ENCODE peak calls at places on chromosomes 16 and 17, in four cellular contexts. J is anterior cingulate cortex, L is heart right ventricle, E is T-helper 1 cell. I is an unnamed sample.
A peak's percentile ranks its signal among the peaks of the same experiment; 100 is the strongest.

GRCh38 chr17:64498308-64499203 is 1.7 kb upstream of the POLG2 start:
- DNase-seq in J (no peak), L (no peak), E (no peak), I (no peak)

GRCh38 chr16:66580605-66581209 is 1.4 kb downstream of the CMTM2 start:
- DNase-seq in J (no peak), L (no peak), E (no peak), I (no peak)

GRCh38 chr16:49021136-49021535 is 260.5 kb downstream of the CBLN1 start:
- DNase-seq in J (no peak), L (no peak), E (no peak), I (no peak)

GRCh38 chr16:9092282-9092962 is 978 bp downstream of the HAPSTR1 start:
- DNase-seq in J (no peak), L (peak; percentile 55), E (peak; percentile 46), I (peak; percentile 73)

GRCh38 chr17:7262192-7263070 is at the start of gene CLDN7:
- DNase-seq in J (no peak), L (no peak), E (no peak), I (no peak)

GRCh38 chr16:12339686-12340085 is 363.2 kb downstream of the SNX29 start:
- DNase-seq in J (no peak), L (no peak), E (no peak), I (no peak)

GRCh38 chr16:11497329-11497805 is 89.4 kb downstream of the LITAF start:
- DNase-seq in J (peak; percentile 82), L (peak; percentile 90), E (no peak), I (peak; percentile 94)

GRCh38 chr16:73565263-73565662 is 517.3 kb upstream of the ZFHX3 start:
- DNase-seq in J (no peak), L (no peak), E (no peak), I (no peak)

GRCh38 chr16:57703416-57704010 is 8.9 kb downstream of the DRC7 start:
- DNase-seq in J (no peak), L (no peak), E (no peak), I (no peak)

GRCh38 chr17:61057257-61057656 is 342.4 kb upstream of the TBX2 start:
- DNase-seq in J (no peak), L (no peak), E (no peak), I (no peak)

GRCh38 chr17:82151106-82151957 is 53.3 kb upstream of the FASN start:
- DNase-seq in J (no peak), L (no peak), E (no peak), I (no peak)

GRCh38 chr16:84535851-84536250 is 31.4 kb upstream of the MEAK7 start:
- DNase-seq in J (no peak), L (no peak), E (no peak), I (no peak)

GRCh38 chr17:10666921-10667320 is 9.8 kb upstream of the MYH3 start:
- DNase-seq in J (no peak), L (no peak), E (no peak), I (no peak)

GRCh38 chr16:86974120-86974519 is 343.1 kb downstream of the C16orf95 start:
- DNase-seq in J (no peak), L (no peak), E (no peak), I (no peak)

GRCh38 chr16:4625617-4626159 is 1.1 kb downstream of the MGRN1 start:
- DNase-seq in J (no peak), L (no peak), E (no peak), I (no peak)

GRCh38 chr17:81383504-81384421 is 11.5 kb upstream of the BAHCC1 start:
- DNase-seq in J (no peak), L (no peak), E (no peak), I (peak; percentile 27)

GRCh38 chr16:30786115-30786935 is 680 bp downstream of the ZNF629 start:
- DNase-seq in J (no peak), L (no peak), E (no peak), I (peak; percentile 63)

GRCh38 chr16:80938035-80938927 is 68.4 kb downstream of the CMC2 start:
- DNase-seq in J (no peak), L (peak; percentile 32), E (no peak), I (no peak)

GRCh38 chr16:84044108-84044488 is 1.5 kb upstream of the SLC38A8 start:
- DNase-seq in J (no peak), L (no peak), E (no peak), I (no peak)

GRCh38 chr16:10678655-10679054 is 16.1 kb downstream of the TEKT5 start:
- DNase-seq in J (no peak), L (no peak), E (no peak), I (no peak)

GRCh38 chr17:27072885-27073284 is 221.0 kb upstream of the WSB1 start:
- DNase-seq in J (no peak), L (no peak), E (no peak), I (no peak)

GRCh38 chr17:77814091-77814772 is 144.3 kb upstream of the TNRC6C start:
- DNase-seq in J (no peak), L (no peak), E (no peak), I (no peak)

GRCh38 chr17:5181509-5182305 is 10.0 kb downstream of the ZNF594 start:
- DNase-seq in J (no peak), L (no peak), E (no peak), I (no peak)

GRCh38 chr17:82492647-82493516 is 26.6 kb upstream of the FOXK2 start:
- DNase-seq in J (no peak), L (no peak), E (no peak), I (no peak)

GRCh38 chr16:82700541-82701240 is 73.9 kb downstream of the CDH13 start:
- DNase-seq in J (no peak), L (no peak), E (no peak), I (no peak)

GRCh38 chr16:79571065-79571697 is 29.4 kb downstream of the MAF start:
- DNase-seq in J (no peak), L (peak; percentile 26), E (no peak), I (no peak)

GRCh38 chr17:80175411-80175810 is 5.6 kb downstream of the CARD14 start:
- DNase-seq in J (no peak), L (no peak), E (no peak), I (no peak)

I was measured in left ventricle myocardium superior.